ENCODE peak calls at places on chromosomes 16 and 17, in seven cellular contexts. T, A, C, Z, E, G and M are unnamed samples.

GRCh38 chr17:74865504-74866197 is 6.0 kb upstream of the GRIN2C start:
- DNase-seq in Z (no peak), E (no peak), C (no peak), G (no peak), T (no peak), A (no peak), M (no peak)

GRCh38 chr17:75048396-75048933 is 1.4 kb downstream of the KCTD2 start:
- DNase-seq in T (no peak), A (peak), E (no peak), G (no peak), Z (peak), C (no peak), M (no peak)

GRCh38 chr16:50259334-50260205 is 6.8 kb upstream of the ADCY7 start:
- DNase-seq in C (no peak), G (peak), Z (peak), A (peak), E (peak), T (peak), M (peak)

GRCh38 chr17:82887255-82888164 is 47.7 kb upstream of the ZNF750 start:
- DNase-seq in C (no peak), T (no peak), A (peak), Z (no peak), G (no peak), E (no peak), M (no peak)

GRCh38 chr17:11290814-11291213 is 49.8 kb downstream of the SHISA6 start:
- DNase-seq in C (no peak), A (no peak), T (no peak), G (no peak), E (no peak), Z (no peak), M (no peak)

GRCh38 chr16:56967733-56968132 is 6.0 kb downstream of the CETP start:
- DNase-seq in C (no peak), E (no peak), G (no peak), Z (no peak), T (no peak), A (no peak), M (no peak)

GRCh38 chr16:5979905-5980550 is 882.4 kb upstream of the EEF2KMT start:
- DNase-seq in T (no peak), C (no peak), G (no peak), A (no peak), E (no peak), Z (no peak), M (no peak)

GRCh38 chr16:70717817-70718216 is 32.0 kb upstream of the MTSS2 start:
- DNase-seq in Z (no peak), T (no peak), A (no peak), E (no peak), G (no peak), C (no peak), M (no peak)

GRCh38 chr16:72847187-72848044 is 200.5 kb downstream of the ZFHX3 start:
- DNase-seq in T (peak), G (no peak), C (no peak), E (no peak), A (no peak), Z (no peak), M (no peak)

GRCh38 chr17:80263253-80264047 is 2.8 kb downstream of the RNF213 start:
- DNase-seq in A (peak), E (peak), Z (peak), C (peak), G (no peak), T (no peak), M (peak)

GRCh38 chr16:28839899-28840298 is 6.2 kb downstream of the TUFM start:
- DNase-seq in A (no peak), G (no peak), C (no peak), E (no peak), Z (no peak), T (no peak), M (no peak)
- H3K27ac ChIP-seq in A (no peak), G (no peak), C (peak), E (peak), Z (no peak), T (peak), M (no peak)

DNA sequence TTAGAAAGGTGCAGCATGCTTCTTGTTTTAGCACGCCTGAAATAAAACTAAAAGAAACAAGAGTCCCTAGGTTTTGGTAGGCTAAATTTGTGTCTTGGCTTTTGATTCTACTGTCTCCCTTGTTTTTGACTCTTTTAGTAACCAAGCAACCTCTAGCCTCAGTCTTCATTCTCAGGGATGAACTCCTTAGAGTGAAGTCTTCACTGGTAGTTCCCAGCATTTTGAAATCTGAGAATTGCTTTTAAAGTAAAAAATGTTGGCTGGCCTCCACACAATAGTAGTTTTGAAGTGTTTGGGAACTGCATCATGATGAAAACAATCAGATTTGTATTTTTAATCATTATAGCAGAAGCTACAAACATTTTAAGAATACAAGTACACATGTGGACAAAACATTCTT is 6.1 kb upstream of the CDR2 start:
- DNase-seq in A (no peak), E (no peak), T (no peak), G (no peak), Z (no peak), C (no peak), M (no peak)
- H3K27ac ChIP-seq in A (no peak), E (peak), T (no peak), G (no peak), Z (no peak), C (no peak), M (no peak)

GRCh38 chr17:57640079-57640478 is 105.0 kb downstream of the CCDC182 start:
- DNase-seq in C (no peak), G (no peak), T (no peak), Z (no peak), A (no peak), E (no peak), M (no peak)
- H3K27ac ChIP-seq in C (no peak), G (no peak), T (no peak), Z (no peak), A (no peak), E (no peak), M (no peak)

DNA sequence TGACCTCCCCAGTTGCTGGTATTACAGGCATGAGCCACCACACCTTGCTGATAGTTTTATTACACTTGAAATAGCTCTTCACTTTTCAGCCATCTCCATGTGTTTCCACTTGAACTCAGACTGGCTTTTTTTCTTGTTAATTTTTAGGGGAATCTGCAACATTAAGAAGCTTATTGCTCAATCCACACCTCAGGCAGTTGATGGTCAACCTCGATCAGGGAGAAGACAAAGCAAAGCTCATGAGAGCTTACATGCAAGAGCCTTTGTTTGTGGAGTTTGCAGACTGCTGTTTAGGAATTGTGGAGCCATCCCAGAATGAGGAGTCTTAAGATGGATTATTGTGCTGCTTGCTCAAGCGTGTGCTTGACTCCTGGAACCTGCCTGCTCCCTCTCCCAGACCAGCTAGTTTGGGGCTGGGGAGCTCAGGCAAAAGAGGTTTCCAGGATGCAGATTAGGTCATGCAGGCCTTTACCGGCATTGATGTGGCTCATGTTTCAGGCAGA is 8.6 kb downstream of the ZNHIT3 start:
- DNase-seq in G (peak), T (peak), C (no peak), A (no peak), Z (no peak), E (no peak), M (no peak)
- H3K27ac ChIP-seq in G (peak), T (peak), C (no peak), A (no peak), Z (no peak), E (no peak), M (no peak)

DNA sequence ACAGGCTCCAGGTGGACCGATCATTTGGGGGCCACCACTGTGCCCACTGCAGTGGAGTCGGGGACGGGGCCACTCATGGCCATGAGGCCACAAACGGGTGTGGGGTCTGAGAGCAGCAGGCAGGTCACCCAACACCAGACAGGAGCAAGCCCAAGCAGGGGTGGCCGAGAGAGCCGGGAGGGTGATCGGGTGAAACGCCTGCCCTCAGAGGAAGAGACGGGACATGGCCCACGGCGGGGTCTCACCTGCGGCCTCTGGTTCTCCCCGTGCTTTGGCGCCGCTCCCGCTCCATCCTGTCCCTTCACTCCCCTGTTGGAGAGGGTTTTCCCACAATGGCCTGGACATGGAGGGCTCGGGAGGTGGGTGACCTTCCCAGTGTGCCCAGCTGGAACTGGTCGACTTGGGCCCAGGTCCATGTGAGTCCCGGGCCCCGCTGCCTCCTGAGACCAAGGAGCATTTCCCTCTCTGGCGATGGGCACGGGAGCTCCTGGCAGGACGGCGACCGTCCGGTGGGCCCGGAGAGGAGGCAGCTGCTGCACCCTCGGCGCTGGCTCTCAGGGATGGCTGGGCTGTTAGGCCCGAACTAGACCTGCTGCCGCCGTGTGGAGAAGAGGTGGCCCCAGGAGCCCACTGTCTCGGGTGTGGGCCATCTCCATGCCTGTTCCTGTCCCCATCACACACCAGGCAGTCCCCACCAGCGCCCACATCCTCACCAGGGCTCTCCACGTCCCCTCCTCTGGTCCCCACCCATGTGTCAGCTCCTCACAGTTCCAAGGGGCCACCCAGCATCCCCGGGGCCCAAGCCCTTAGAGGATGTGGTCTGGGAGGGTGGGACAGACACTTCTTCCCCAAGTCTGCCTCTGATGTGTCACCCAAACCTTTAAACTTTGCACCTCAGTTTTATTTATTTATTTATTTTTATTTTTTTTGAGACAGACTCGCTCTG is 13.4 kb upstream of the BAHCC1 start:
- DNase-seq in G (no peak), E (no peak), T (no peak), Z (no peak), A (no peak), C (no peak), M (no peak)
- H3K27ac ChIP-seq in G (no peak), E (no peak), T (no peak), Z (no peak), A (no peak), C (peak), M (no peak)

GRCh38 chr16:82042144-82042543 is 7.1 kb downstream of the HSD17B2 start:
- DNase-seq in E (no peak), A (no peak), C (no peak), T (no peak), Z (no peak), G (no peak), M (no peak)
- H3K27ac ChIP-seq in E (no peak), A (no peak), C (no peak), T (no peak), Z (no peak), G (no peak), M (no peak)

GRCh38 chr16:3023669-3024478 is at the start of the genes HCFC1R1 and THOC6:
- DNase-seq in A (peak), C (peak), E (peak), Z (peak), G (peak), T (peak), M (peak)
- H3K27ac ChIP-seq in A (peak), C (peak), E (peak), Z (peak), G (peak), T (no peak), M (peak)

DNA sequence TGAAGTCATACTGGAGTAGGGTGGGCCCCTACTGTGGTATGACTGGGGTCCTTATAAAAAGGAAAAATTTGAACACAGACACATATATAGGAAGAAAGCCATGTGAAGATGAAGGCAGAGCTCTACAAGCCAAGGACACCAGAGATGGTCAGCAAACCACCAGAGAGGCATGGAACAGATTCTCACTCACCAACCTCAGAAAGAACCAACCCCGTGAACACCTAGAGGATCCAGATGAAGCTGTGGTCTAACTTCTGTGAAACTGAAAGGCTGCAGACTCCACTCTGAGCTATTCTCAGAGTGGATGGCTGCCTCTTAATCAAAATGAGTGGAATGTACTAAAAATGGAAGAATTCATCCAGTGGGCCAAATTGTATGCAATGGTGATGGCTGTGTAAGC is 149.6 kb downstream of the ABCA8 start:
- DNase-seq in Z (no peak), A (no peak), C (no peak), G (no peak), E (no peak), T (no peak), M (no peak)
- H3K27ac ChIP-seq in Z (no peak), A (no peak), C (no peak), G (no peak), E (no peak), T (no peak), M (no peak)